ENCODE peak calls at places on chromosomes 4 and X, in nine cellular contexts. S is heart right ventricle; I is GM23338; U is cardiac muscle cell; D is GM12878; M is foreskin keratinocyte; W is mammary epithelial cell; V is uterus; L is CD4-positive, alpha-beta T cell. J is an unnamed sample.

GRCh38 chrX:103628386-103629290 is at the start of gene TCEAL1:
- DNase-seq in S (peak; percentile 46), I (peak; percentile 58), U (peak; percentile 37), D (no peak), M (no peak), W (peak; percentile 16), V (peak; percentile 65), L (peak; percentile 9), J (peak; percentile 75)

GRCh38 chr4:152591361-152591760 is 55.5 kb upstream of the FBXW7 start:
- DNase-seq in S (peak; percentile 62), I (peak; percentile 90), U (peak; percentile 66), D (no peak), M (peak; percentile 32), W (peak; percentile 42), V (peak; percentile 16), L (no peak), J (peak; percentile 34)

GRCh38 chr4:177128306-177128705 is 181.4 kb upstream of the NEIL3 start:
- DNase-seq in S (no peak), I (no peak), U (peak; percentile 57), D (no peak), M (peak; percentile 86), W (peak; percentile 78), V (no peak), L (no peak), J (no peak)

GRCh38 chr4:67869580-67870190 is 14.1 kb downstream of the TMPRSS11D start:
- DNase-seq in S (no peak), I (no peak), U (no peak), D (no peak), M (no peak), W (no peak), V (no peak), L (no peak), J (no peak)

GRCh38 chrX:72347366-72347765 is 41.7 kb upstream of the CITED1 start:
- DNase-seq in S (no peak), I (no peak), U (peak; percentile 61), D (no peak), M (no peak), W (no peak), V (no peak), L (no peak), J (peak; percentile 28)

GRCh38 chr4:23169598-23170311 is 477.0 kb downstream of the GBA3 start:
- DNase-seq in S (no peak), I (no peak), U (no peak), D (no peak), M (no peak), W (no peak), V (no peak), L (no peak), J (no peak)

GRCh38 chr4:175176710-175177109 is 258.6 kb downstream of the ADAM29 start:
- DNase-seq in S (no peak), I (no peak), U (no peak), D (no peak), M (no peak), W (no peak), V (no peak), L (no peak), J (no peak)

GRCh38 chrX:39903343-39903742 is 194.4 kb downstream of the BCOR start:
- DNase-seq in S (no peak), I (no peak), U (peak; percentile 71), D (no peak), M (peak; percentile 41), W (peak; percentile 41), V (no peak), L (no peak), J (no peak)

GRCh38 chr4:16794816-16795445 is 103.5 kb downstream of the LDB2 start:
- DNase-seq in S (peak; percentile 29), I (peak; percentile 93), U (peak; percentile 72), D (no peak), M (peak; percentile 8), W (no peak), V (peak; percentile 46), L (no peak), J (no peak)

GRCh38 chrX:46298821-46299220 is 246.4 kb downstream of the ZNF674 start:
- DNase-seq in S (no peak), I (no peak), U (no peak), D (no peak), M (no peak), W (peak; percentile 23), V (no peak), L (no peak), J (no peak)

GRCh38 chr4:81442479-81443085 is 29.1 kb downstream of the RASGEF1B start:
- DNase-seq in S (no peak), I (no peak), U (no peak), D (no peak), M (no peak), W (no peak), V (no peak), L (no peak), J (no peak)

GRCh38 chr4:156290811-156291210 is 337.1 kb upstream of the CTSO start:
- DNase-seq in S (no peak), I (no peak), U (no peak), D (no peak), M (no peak), W (no peak), V (no peak), L (no peak), J (no peak)

GRCh38 chr4:52234539-52235174 is 183.6 kb downstream of the SPATA18 start:
- DNase-seq in S (no peak), I (peak; percentile 60), U (peak; percentile 61), D (no peak), M (peak; percentile 35), W (peak; percentile 41), V (no peak), L (no peak), J (no peak)
- TF ChIP-seq CTCF in S (peak; percentile 74), I (peak; percentile 69), U (peak; percentile 47), D (peak; percentile 8), M (peak; percentile 78), W (peak; percentile 58), V (peak; percentile 82), L (no peak), J (no peak)

GRCh38 chr4:80221161-80221560 is 23.9 kb downstream of the PRDM8 start:
- DNase-seq in S (no peak), I (no peak), U (peak; percentile 57), D (no peak), M (no peak), W (no peak), V (no peak), L (no peak), J (no peak)
- TF ChIP-seq CTCF in S (no peak), I (no peak), U (peak; percentile 45), D (peak; percentile 25), M (peak; percentile 74), W (peak; percentile 32), V (no peak), L (peak; percentile 21), J (no peak)

GRCh38 chr4:77593101-77593500 is 12.5 kb upstream of the CXCL13 start:
- DNase-seq in S (no peak), I (no peak), U (no peak), D (no peak), M (no peak), W (no peak), V (no peak), L (no peak), J (no peak)

GRCh38 chr4:77599378-77599777 is 6.2 kb upstream of the CXCL13 start:
- DNase-seq in S (no peak), I (peak; percentile 75), U (peak; percentile 68), D (no peak), M (no peak), W (peak; percentile 42), V (no peak), L (no peak), J (no peak)

GRCh38 chr4:77591532-77591931 is 14.1 kb upstream of the CXCL13 start:
- DNase-seq in S (no peak), I (no peak), U (no peak), D (no peak), M (no peak), W (no peak), V (no peak), L (no peak), J (no peak)

GRCh38 chr4:77593993-77594392 is 11.6 kb upstream of the CXCL13 start:
- DNase-seq in S (no peak), I (no peak), U (no peak), D (no peak), M (no peak), W (no peak), V (no peak), L (no peak), J (no peak)

DNA sequence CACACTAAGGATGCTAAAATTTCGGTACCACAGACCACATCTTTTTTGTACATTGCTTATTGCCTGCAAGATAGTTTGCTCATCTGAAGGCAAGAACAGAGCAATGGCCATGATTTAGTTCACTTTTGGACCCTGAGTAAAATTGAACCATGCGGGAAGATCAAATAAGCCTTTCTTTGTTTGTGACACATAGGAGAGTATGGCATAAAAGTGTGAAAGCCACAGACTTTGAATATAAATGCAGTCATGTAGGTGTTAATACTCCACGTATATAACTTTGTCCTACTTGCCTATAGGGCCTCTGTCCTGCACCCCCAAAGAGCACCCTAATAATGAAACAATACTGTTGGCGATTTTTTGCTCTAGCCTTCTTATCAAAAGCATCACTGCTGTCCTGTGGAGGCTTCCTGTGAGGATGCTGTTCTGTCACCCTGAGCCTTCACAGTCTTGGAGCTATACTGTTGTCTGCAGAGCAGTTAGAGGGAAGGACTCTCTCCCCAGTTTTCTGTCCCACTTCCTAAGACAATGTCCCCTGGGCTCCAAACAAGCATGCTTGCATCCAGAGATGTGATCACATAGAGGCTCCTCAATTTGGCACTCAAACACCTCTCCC is 10.2 kb upstream of the CXCL13 start:
- DNase-seq in S (no peak), I (no peak), U (no peak), D (no peak), M (no peak), W (no peak), V (no peak), L (no peak), J (no peak)
- TF ChIP-seq CTCF in S (no peak), I (no peak), U (no peak), D (no peak), M (no peak), W (no peak), V (no peak), L (no peak), J (no peak)

GRCh38 chr4:124044867-124045266 is 648.3 kb downstream of the SPRY1 start:
- DNase-seq in S (no peak), I (peak; percentile 3), U (no peak), D (no peak), M (no peak), W (no peak), V (no peak), L (no peak), J (no peak)
- TF ChIP-seq CTCF in S (no peak), I (peak; percentile 44), U (no peak), D (no peak), M (no peak), W (no peak), V (no peak), L (no peak), J (no peak)